ENCODE peak calls at places on chromosomes 13 and 19, in four cellular contexts. C is choroid plexus epithelial cell; H is activated CD4-positive, alpha-beta T cell treated with anti-CD3 and anti-CD28 coated beads, Interleukin-2, amount 10 ng/mL, durations not matched to agents 7 days and 5 days; V is HL-60. Y is an unnamed sample.

GRCh38 chr13:33272531-33273124 is 12.9 kb downstream of the STARD13 start:
- DNase-seq in C (no peak), H (no peak), V (no peak), Y (no peak)

GRCh38 chr13:113928701-113929627 is 44.9 kb downstream of the C13orf46 start:
- DNase-seq in C (peak), H (no peak), V (no peak), Y (no peak)

GRCh38 chr19:47633516-47633915 is 24.6 kb downstream of the BICRA start:
- DNase-seq in C (no peak), H (no peak), V (no peak), Y (no peak)

GRCh38 chr13:100532836-100533435 is 55.7 kb downstream of the GGACT start:
- DNase-seq in C (no peak), H (no peak), V (no peak), Y (no peak)

GRCh38 chr19:23470873-23471555 is 75.7 kb upstream of the ZNF91 start:
- DNase-seq in C (no peak), H (no peak), V (no peak), Y (peak)

GRCh38 chr13:74683411-74683810 is 549.2 kb upstream of the KLF12 start:
- DNase-seq in C (peak), H (no peak), V (no peak), Y (no peak)

GRCh38 chr13:20714563-20715339 is 11.3 kb downstream of the IL17D start:
- DNase-seq in C (peak), H (no peak), V (no peak), Y (peak)

GRCh38 chr13:113639661-113640262 is 18.2 kb downstream of the ATP4B start:
- DNase-seq in C (no peak), H (no peak), V (no peak), Y (peak)

GRCh38 chr13:74027161-74027779 is 106.9 kb downstream of the KLF12 start:
- DNase-seq in C (no peak), H (no peak), V (no peak), Y (no peak)

GRCh38 chr13:96090240-96091101 is 564 bp downstream of the HS6ST3 start:
- DNase-seq in C (peak), H (no peak), V (no peak), Y (peak)

GRCh38 chr19:1837222-1837565 is 11.1 kb downstream of the REXO1 start:
- DNase-seq in C (no peak), H (no peak), V (no peak), Y (no peak)

GRCh38 chr13:34152409-34152808 is 334.5 kb downstream of the RFC3 start:
- DNase-seq in C (no peak), H (no peak), V (no peak), Y (no peak)

GRCh38 chr13:113169277-113170272 is 11.1 kb downstream of the PROZ start:
- DNase-seq in C (no peak), H (no peak), V (no peak), Y (no peak)

GRCh38 chr19:39996218-39996810 is 546 bp upstream of the ZNF546 start:
- DNase-seq in C (peak), H (peak), V (peak), Y (peak)

GRCh38 chr19:49555600-49556411 is 24.6 kb downstream of the NOSIP start:
- DNase-seq in C (peak), H (peak), V (no peak), Y (peak)

GRCh38 chr19:29610574-29611271 is 4.6 kb downstream of the POP4 start:
- DNase-seq in C (peak), H (peak), V (peak), Y (peak)

GRCh38 chr13:50306096-50306495 is 290.9 kb downstream of the KCNRG start:
- DNase-seq in C (no peak), H (no peak), V (no peak), Y (no peak)

GRCh38 chr19:15292847-15293582 is 39.3 kb downstream of the BRD4 start:
- DNase-seq in C (no peak), H (peak), V (no peak), Y (no peak)

GRCh38 chr13:44142911-44143665 is 230.5 kb upstream of the SERP2 start:
- DNase-seq in C (peak), H (no peak), V (no peak), Y (no peak)

GRCh38 chr19:6038634-6039405 is 60.9 kb upstream of the RANBP3 start:
- DNase-seq in C (peak), H (no peak), V (no peak), Y (no peak)

GRCh38 chr19:37997911-37998344 is 90.9 kb downstream of the SIPA1L3 start:
- DNase-seq in C (peak), H (no peak), V (no peak), Y (no peak)

GRCh38 chr19:2341247-2341705 is 12.8 kb downstream of the SPPL2B start:
- DNase-seq in C (no peak), H (no peak), V (no peak), Y (no peak)

Y was measured in mucosa of descending colon.